ENCODE peak calls at places on chromosome 18, in five cellular contexts. T is psoas muscle; U is choroid plexus epithelial cell; I is cardiac muscle cell; Y is CD8-positive, alpha-beta T cell. F is an unnamed sample.
A peak's percentile ranks its signal among the peaks of the same experiment; 100 is the strongest.

GRCh38 chr18:48328473-48329205 is 80.5 kb downstream of the ZBTB7C start:
- DNase-seq in T (no peak), U (peak; percentile 59), I (no peak), Y (no peak), F (no peak)

GRCh38 chr18:63882333-63883141 is 5.0 kb upstream of the SERPINB2 start:
- DNase-seq in T (no peak), U (peak; percentile 93), I (peak; percentile 58), Y (no peak), F (no peak)

GRCh38 chr18:62372156-62372555 is 47.0 kb downstream of the TNFRSF11A start:
- DNase-seq in T (no peak), U (no peak), I (no peak), Y (no peak), F (peak; percentile 64)

GRCh38 chr18:8661754-8662573 is 43.4 kb upstream of the MTCL1 start:
- DNase-seq in T (no peak), U (peak; percentile 63), I (peak; percentile 28), Y (no peak), F (no peak)

GRCh38 chr18:77366725-77367641 is 117.3 kb downstream of the GALR1 start:
- DNase-seq in T (no peak), U (peak; percentile 87), I (no peak), Y (no peak), F (no peak)

GRCh38 chr18:40867452-40867851 is 1087.6 kb upstream of the PIK3C3 start:
- DNase-seq in T (no peak), U (peak; percentile 94), I (no peak), Y (no peak), F (no peak)

GRCh38 chr18:55811964-55812363 is 224.0 kb upstream of the TCF4 start:
- DNase-seq in T (no peak), U (no peak), I (no peak), Y (no peak), F (no peak)

GRCh38 chr18:21550510-21550970 is 50.0 kb downstream of the ESCO1 start:
- DNase-seq in T (no peak), U (no peak), I (no peak), Y (no peak), F (no peak)

GRCh38 chr18:45745817-45746461 is 22.0 kb downstream of the SLC14A1 start:
- DNase-seq in T (no peak), U (no peak), I (no peak), Y (no peak), F (no peak)

GRCh38 chr18:48790226-48790863 is 160.4 kb downstream of the SMAD7 start:
- DNase-seq in T (peak; percentile 77), U (peak; percentile 81), I (no peak), Y (no peak), F (no peak)

GRCh38 chr18:66655407-66655806 is 51.5 kb upstream of the CDH19 start:
- DNase-seq in T (no peak), U (no peak), I (no peak), Y (no peak), F (no peak)

GRCh38 chr18:5150888-5151287 is 46.2 kb downstream of the AKAIN1 start:
- DNase-seq in T (no peak), U (no peak), I (no peak), Y (no peak), F (no peak)

GRCh38 chr18:5059540-5060032 is 137.5 kb downstream of the AKAIN1 start:
- DNase-seq in T (no peak), U (no peak), I (no peak), Y (no peak), F (no peak)

GRCh38 chr18:23595610-23596009 is 9.3 kb upstream of the NPC1 start:
- DNase-seq in T (no peak), U (no peak), I (no peak), Y (no peak), F (no peak)

GRCh38 chr18:25125670-25126069 is 226.3 kb downstream of the ZNF521 start:
- DNase-seq in T (no peak), U (peak; percentile 23), I (no peak), Y (no peak), F (no peak)

GRCh38 chr18:45836242-45837215 is 11.1 kb downstream of the SIGLEC15 start:
- DNase-seq in T (no peak), U (no peak), I (no peak), Y (no peak), F (no peak)

GRCh38 chr18:9732031-9732430 is 23.9 kb downstream of the RAB31 start:
- DNase-seq in T (no peak), U (no peak), I (no peak), Y (peak; percentile 21), F (no peak)

GRCh38 chr18:54119524-54120019 is 104.9 kb downstream of the MBD2 start:
- DNase-seq in T (no peak), U (peak; percentile 87), I (peak; percentile 68), Y (no peak), F (peak; percentile 78)

GRCh38 chr18:78666666-78667335 is 312.8 kb upstream of the SALL3 start:
- DNase-seq in T (no peak), U (no peak), I (no peak), Y (no peak), F (no peak)

GRCh38 chr18:79962835-79963657 is 1.4 kb upstream of the HSBP1L1 start:
- DNase-seq in T (no peak), U (no peak), I (no peak), Y (no peak), F (peak; percentile 88)

GRCh38 chr18:79965119-79965902 is 868 bp downstream of the HSBP1L1 start:
- DNase-seq in T (no peak), U (peak; percentile 96), I (no peak), Y (no peak), F (peak; percentile 57)

GRCh38 chr18:79962311-79962710 is 2.1 kb upstream of the HSBP1L1 start:
- DNase-seq in T (no peak), U (no peak), I (no peak), Y (no peak), F (no peak)

GRCh38 chr18:79963658-79964329 is 649 bp upstream of the HSBP1L1 start:
- DNase-seq in T (no peak), U (no peak), I (no peak), Y (no peak), F (no peak)

GRCh38 chr18:79964330-79965118 is at the start of gene HSBP1L1:
- DNase-seq in T (peak; percentile 67), U (no peak), I (peak; percentile 88), Y (peak; percentile 81), F (peak; percentile 82)
- TF ChIP-seq CTCF in T (peak; percentile 45), U (peak; percentile 17), I (no peak), Y (no peak), F (peak; percentile 18)

GRCh38 chr18:58256316-58257080 is 212.5 kb downstream of the NEDD4L start:
- DNase-seq in T (no peak), U (no peak), I (no peak), Y (no peak), F (no peak)
- H3K4me3 ChIP-seq in T (peak overlapping the region; percentile 72), U (no peak overlapping the region), I (no peak overlapping the region), Y (no peak overlapping the region), F (no peak overlapping the region)

GRCh38 chr18:74963820-74964446 is 245.0 kb downstream of the PTGR3 start:
- DNase-seq in T (no peak), U (peak; percentile 82), I (peak; percentile 80), Y (no peak), F (peak; percentile 56)
- TF ChIP-seq CTCF in T (peak; percentile 14), U (peak; percentile 73), I (peak; percentile 51), Y (no peak), F (peak; percentile 29)

GRCh38 chr18:51132256-51132935 is 65.1 kb downstream of the MEX3C start:
- DNase-seq in T (no peak), U (no peak), I (no peak), Y (peak; percentile 43), F (no peak)

GRCh38 chr18:51135795-51136194 is 61.7 kb downstream of the MEX3C start:
- DNase-seq in T (no peak), U (no peak), I (no peak), Y (peak; percentile 47), F (peak; percentile 34)

GRCh38 chr18:51135361-51135760 is 62.1 kb downstream of the MEX3C start:
- DNase-seq in T (no peak), U (peak; percentile 84), I (no peak), Y (peak; percentile 9), F (no peak)

GRCh38 chr18:51133580-51134160 is 63.8 kb downstream of the MEX3C start:
- DNase-seq in T (peak; percentile 37), U (peak; percentile 33), I (no peak), Y (peak; percentile 23), F (no peak)

GRCh38 chr18:51134721-51135120 is 62.8 kb downstream of the MEX3C start:
- DNase-seq in T (no peak), U (no peak), I (no peak), Y (peak; percentile 7), F (no peak)
- H3K4me3 ChIP-seq in T (no peak overlapping the region), U (no peak overlapping the region), I (no peak overlapping the region), Y (no peak overlapping the region), F (no peak overlapping the region)

DNA sequence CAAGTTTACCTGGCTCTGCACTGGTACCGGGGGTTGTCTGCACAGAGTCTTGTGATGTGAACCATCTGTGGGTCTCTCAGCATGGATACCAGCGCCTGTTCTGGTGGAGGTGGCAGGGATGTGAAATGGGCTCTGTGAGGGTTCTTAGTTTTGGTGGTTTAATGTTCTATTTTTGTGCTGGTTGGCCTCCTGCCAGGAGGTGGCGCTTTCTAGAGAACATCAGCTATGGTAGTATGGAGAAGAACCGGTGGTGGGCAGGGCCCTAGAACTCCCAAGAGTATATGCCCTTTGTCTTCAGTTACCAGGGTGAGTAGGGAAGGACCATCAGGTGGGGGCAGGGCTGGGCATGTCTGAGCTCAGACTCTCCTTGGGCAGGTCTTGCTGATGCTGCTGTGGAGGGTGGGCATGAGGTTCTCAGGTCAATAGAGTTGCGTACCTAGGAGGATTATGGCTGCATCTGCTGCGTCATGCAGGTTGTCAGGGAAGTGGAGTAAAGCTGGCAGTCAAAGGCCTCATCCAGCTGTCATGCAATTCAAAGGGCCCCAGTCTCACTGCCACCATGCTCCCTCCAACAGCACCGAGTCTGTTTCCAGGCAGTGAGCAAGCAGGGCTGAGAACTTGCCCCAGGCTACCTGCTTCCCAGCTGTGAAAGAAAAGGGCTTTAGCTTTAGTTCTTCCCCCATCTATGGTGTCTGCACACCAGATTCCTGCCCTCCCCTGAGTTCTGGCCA is 278.0 kb downstream of the METTL4 start:
- DNase-seq in T (no peak), U (no peak), I (no peak), Y (no peak), F (peak; percentile 9)
- TF ChIP-seq CTCF in T (no peak), U (no peak), I (no peak), Y (no peak), F (peak; percentile 12)

DNA sequence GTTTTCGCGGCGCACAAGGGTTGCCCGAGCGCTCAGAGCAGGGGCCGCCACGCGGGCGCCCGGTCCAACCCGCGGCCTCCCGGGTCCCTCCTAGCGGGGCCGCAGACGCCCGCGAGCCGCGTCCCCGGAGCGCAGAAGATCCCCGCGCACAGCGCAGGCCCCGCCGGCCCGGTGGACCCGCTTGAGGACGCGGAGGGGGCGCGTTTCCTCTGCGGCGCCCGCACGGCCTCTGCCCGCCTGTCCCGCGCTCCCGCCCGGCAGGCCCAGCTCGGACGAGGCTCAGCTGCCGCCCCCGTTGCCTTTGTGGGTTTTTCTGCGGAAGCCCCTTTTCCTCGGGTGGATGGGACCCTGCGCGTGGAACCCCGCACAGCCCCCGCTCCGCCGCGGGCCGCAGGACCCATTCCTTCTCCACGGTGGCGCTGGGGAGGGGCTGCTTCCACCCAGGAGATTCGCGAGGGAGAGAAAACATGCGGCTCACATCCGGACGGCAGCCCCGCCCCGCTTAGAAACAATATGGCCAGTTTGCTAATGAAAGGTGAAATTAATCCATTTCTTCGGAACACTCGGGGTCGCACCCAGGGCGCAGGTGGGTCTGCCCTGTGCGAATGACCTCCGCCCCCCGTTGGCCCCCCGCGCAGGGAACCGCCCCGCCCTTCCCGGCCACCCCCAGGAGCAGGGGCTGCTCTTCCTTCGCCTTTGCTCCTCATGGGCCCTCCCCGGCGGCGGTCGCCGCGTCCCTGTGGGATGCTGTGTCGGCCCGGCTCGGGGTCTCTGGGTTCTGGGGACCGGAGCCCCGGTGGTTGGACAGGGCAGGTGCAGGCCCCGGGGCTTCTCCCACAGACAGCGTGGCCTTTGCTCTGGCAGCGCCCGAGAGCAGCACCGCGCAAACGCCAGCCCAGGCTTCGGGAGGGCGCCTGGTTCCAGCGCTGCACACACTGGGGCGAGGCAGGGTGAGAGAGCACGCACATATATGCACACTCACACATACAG is 9.3 kb upstream of the KCNG2 start:
- DNase-seq in T (no peak), U (peak; percentile 37), I (no peak), Y (no peak), F (no peak)
- H3K4me3 ChIP-seq in T (peak overlapping the region; percentile 29), U (peak overlapping the region; percentile 33), I (peak overlapping the region; percentile 4), Y (no peak overlapping the region), F (no peak overlapping the region)